ENCODE peak calls at places on chromosomes 6 and 20, in five cellular contexts. P is small intestine, A is PC-3, Q is heart right ventricle, C is kidney. H is an unnamed sample.

GRCh38 chr6:116983375-116983774 is 106.3 kb downstream of the RFX6 start:
- DNase-seq in P (no peak), A (no peak), Q (no peak), C (no peak), H (no peak)

GRCh38 chr6:97068211-97068610 is 143.7 kb downstream of the KLHL32 start:
- DNase-seq in P (no peak), A (peak; percentile 28), Q (no peak), C (no peak), H (no peak)

GRCh38 chr20:36728986-36729385 is 16.9 kb downstream of the NDRG3 start:
- DNase-seq in P (no peak), A (peak; percentile 55), Q (no peak), C (no peak), H (peak; percentile 20)

GRCh38 chr20:56995157-56995556 is 271.3 kb downstream of the BMP7 start:
- DNase-seq in P (no peak), A (no peak), Q (no peak), C (no peak), H (no peak)

GRCh38 chr20:32445539-32446273 is 87.6 kb downstream of the ASXL1 start:
- DNase-seq in P (no peak), A (no peak), Q (no peak), C (peak; percentile 77), H (no peak)

GRCh38 chr6:106257195-106257594 is 68.4 kb downstream of the ATG5 start:
- DNase-seq in P (peak; percentile 6), A (peak; percentile 62), Q (no peak), C (no peak), H (no peak)

GRCh38 chr6:144134737-144135136 is 15.6 kb upstream of the STX11 start:
- DNase-seq in P (no peak), A (peak; percentile 21), Q (no peak), C (no peak), H (no peak)

GRCh38 chr6:112235956-112236355 is 18.4 kb downstream of the LAMA4 start:
- DNase-seq in P (no peak), A (no peak), Q (no peak), C (no peak), H (no peak)

GRCh38 chr20:63154395-63154794 is 61.5 kb downstream of the YTHDF1 start:
- DNase-seq in P (no peak), A (no peak), Q (peak; percentile 2), C (peak; percentile 25), H (no peak)
- H3K27ac ChIP-seq in P (no peak overlapping the region), A (no peak overlapping the region), Q (no peak overlapping the region), C (no peak overlapping the region), H (no peak overlapping the region)

DNA sequence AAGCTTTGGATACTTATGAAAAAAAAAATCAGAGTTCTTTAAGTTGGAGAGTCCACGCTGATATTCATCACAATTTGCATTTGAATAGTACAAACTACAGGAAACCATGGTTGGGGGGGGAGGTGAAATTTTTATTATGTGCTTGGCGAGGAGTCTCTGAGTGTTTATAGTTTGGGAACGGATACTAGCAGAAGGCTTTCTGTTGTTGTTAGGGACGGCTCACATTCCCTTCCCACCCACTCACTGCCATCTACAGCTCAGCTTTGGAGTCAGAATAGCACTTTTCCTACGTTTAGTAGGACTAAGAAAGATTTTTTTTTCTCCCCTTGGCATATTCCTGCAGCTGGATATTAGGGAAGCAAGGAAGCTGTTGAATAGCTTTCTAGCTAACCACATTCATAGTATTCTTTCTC is 235.0 kb upstream of the ZNF217 start:
- DNase-seq in P (no peak), A (peak; percentile 93), Q (no peak), C (no peak), H (no peak)
- H3K27ac ChIP-seq in P (peak overlapping the region; percentile 58), A (peak overlapping the region; percentile 93), Q (peak overlapping the region; percentile 85), C (peak overlapping the region; percentile 45), H (peak overlapping the region; percentile 99)

GRCh38 chr6:43970068-43970912 is 157.0 kb downstream of the MRPL14 start:
- DNase-seq in P (no peak), A (no peak), Q (no peak), C (no peak), H (no peak)
- H3K27ac ChIP-seq in P (no peak overlapping the region), A (no peak overlapping the region), Q (no peak overlapping the region), C (no peak overlapping the region), H (no peak overlapping the region)

DNA sequence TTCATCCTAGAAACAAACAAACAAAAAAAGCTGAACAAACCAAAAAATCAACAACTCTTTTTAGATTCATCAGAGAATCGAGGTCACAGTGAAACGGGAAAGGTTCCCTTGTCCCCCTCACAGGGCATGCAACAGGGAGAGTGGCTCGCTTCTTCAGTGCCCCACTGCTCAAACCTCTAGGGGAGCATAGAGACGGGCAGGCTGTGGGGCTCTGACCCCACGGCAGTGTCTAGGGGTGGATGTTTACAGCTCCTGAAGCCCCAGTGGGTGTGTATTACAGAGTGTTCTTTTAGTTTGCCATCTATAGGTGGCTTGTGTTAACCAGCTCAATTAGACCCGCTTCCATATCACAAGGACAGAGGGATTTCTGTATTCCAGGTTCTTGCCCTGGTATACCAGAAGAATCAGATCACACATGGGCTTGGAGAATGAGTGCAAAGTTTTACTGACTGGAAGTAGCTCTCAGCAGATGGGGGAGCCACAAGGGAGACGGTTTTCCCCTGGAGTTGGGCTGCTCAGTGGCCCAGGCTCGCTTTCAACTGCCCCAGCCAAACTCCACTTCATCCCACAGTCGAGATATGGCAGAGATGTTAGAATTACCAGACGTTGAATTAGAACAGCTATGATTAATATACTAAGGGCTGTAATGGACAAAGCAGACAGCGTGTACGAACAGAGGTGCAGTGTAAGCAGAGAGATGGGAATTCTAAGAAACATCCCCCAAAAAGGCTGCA is 192.6 kb upstream of the CST7 start:
- DNase-seq in P (no peak), A (no peak), Q (no peak), C (no peak), H (no peak)
- H3K27ac ChIP-seq in P (no peak overlapping the region), A (no peak overlapping the region), Q (no peak overlapping the region), C (no peak overlapping the region), H (no peak overlapping the region)

GRCh38 chr6:163947276-163947675 is 532.8 kb downstream of the QKI start:
- DNase-seq in P (no peak), A (no peak), Q (no peak), C (no peak), H (no peak)
- H3K27ac ChIP-seq in P (no peak overlapping the region), A (no peak overlapping the region), Q (no peak overlapping the region), C (no peak overlapping the region), H (no peak overlapping the region)

DNA sequence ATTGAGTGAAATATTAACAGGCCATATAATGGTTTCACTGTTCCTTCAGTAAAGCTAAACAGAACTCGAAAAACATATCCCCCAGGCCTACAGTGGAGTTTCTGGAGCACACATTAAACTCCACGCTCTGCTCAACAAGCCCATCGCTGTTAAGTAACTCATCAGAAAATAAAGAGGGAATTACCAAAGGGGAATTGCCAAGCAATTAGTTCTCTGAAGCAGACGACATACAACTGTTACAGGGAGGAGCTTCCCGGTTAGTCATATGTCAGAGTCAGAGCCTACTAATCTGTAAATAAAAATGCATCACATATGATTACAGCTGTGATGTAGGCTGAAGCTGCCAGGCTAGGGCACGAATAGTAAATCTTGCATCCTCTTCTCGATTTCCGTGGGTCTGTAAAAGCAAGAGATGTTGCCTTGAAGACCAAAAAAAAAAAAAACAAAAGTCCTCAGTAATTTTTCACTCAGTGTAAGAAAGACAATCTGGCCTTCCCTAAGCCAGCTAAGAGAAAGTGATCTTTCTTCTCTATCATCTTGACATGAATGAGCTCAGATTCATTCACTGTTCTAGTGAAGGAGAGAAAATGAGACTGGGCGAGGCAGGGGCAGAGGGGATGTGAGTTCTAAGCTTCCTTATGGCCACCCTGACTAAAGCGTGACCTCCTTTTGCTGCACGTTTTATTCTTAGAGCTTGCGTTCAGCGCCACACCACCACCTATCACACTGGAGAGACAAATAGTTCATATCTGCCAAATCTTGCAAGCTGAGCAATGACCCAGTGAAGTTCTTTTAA is 13.8 kb downstream of the ATXN1 start:
- DNase-seq in P (peak; percentile 73), A (peak; percentile 77), Q (no peak), C (no peak), H (no peak)
- H3K27ac ChIP-seq in P (no peak overlapping the region), A (peak overlapping the region; percentile 98), Q (peak overlapping the region; percentile 33), C (peak overlapping the region; percentile 23), H (peak overlapping the region; percentile 61)

H was measured in epithelial cell of prostate.